ENCODE peak calls at places on chromosome 14, in ten cellular contexts. P is GM03348; Z is heart right ventricle; R is CD4-positive, alpha-beta memory T cell; D is osteocyte; W is brain microvascular endothelial cell; J is left colon; L is adipocyte; O is glutamatergic neuron; M is endothelial cell. T is an unnamed sample.

GRCh38 chr14:62130441-62130840 is 368.2 kb downstream of the SNAPC1 start:
- DNase-seq in M (no peak), P (no peak), J (no peak), R (no peak), O (no peak), W (no peak), D (no peak), Z (no peak), L (no peak), T (no peak)

GRCh38 chr14:64659366-64659765 is 44.9 kb upstream of the PLEKHG3 start:
- DNase-seq in W (no peak), Z (no peak), L (peak), P (peak), O (no peak), R (no peak), J (no peak), M (no peak), D (no peak), T (no peak)

GRCh38 chr14:79856357-79856756 is 354.9 kb downstream of the DIO2 start:
- DNase-seq in Z (no peak), M (no peak), O (no peak), J (no peak), R (no peak), D (no peak), L (no peak), W (peak), P (peak), T (no peak)

GRCh38 chr14:90023176-90023896 is 38.5 kb upstream of the KCNK13 start:
- DNase-seq in P (no peak), J (no peak), W (no peak), Z (no peak), M (no peak), L (no peak), R (no peak), O (no peak), D (no peak), T (peak)

GRCh38 chr14:70317969-70318634 is 41.4 kb downstream of the COX16 start:
- DNase-seq in D (no peak), W (peak), M (peak), L (peak), R (no peak), P (peak), Z (peak), J (peak), O (no peak), T (no peak)

GRCh38 chr14:68789798-68790655 is 2.8 kb downstream of the ZFP36L1 start:
- DNase-seq in L (peak), M (no peak), O (peak), J (no peak), R (no peak), P (no peak), W (no peak), Z (no peak), D (no peak), T (no peak)

GRCh38 chr14:58732387-58732786 is 94.6 kb downstream of the DACT1 start:
- DNase-seq in L (no peak), J (no peak), Z (no peak), D (no peak), R (no peak), O (no peak), W (no peak), P (no peak), M (no peak), T (no peak)

GRCh38 chr14:74649673-74650072 is 37.6 kb upstream of the LTBP2 start:
- DNase-seq in J (no peak), L (no peak), O (no peak), M (no peak), R (no peak), P (peak), W (no peak), Z (no peak), D (no peak), T (no peak)

GRCh38 chr14:92846162-92846897 is 52.2 kb downstream of the GOLGA5 start:
- DNase-seq in J (no peak), Z (no peak), M (no peak), O (no peak), R (no peak), W (peak), P (peak), D (no peak), L (peak), T (no peak)

GRCh38 chr14:25048170-25049126 is 1.5 kb downstream of the STXBP6 start:
- DNase-seq in P (peak), J (no peak), R (no peak), O (no peak), W (no peak), M (no peak), L (peak), D (no peak), Z (peak), T (no peak)

GRCh38 chr14:42090122-42090521 is 483.4 kb downstream of the LRFN5 start:
- DNase-seq in Z (no peak), M (no peak), D (no peak), L (no peak), W (no peak), J (no peak), O (no peak), P (no peak), R (no peak), T (no peak)

GRCh38 chr14:45785240-45785639 is 532.2 kb upstream of the MIS18BP1 start:
- DNase-seq in J (peak), M (no peak), R (no peak), W (no peak), Z (no peak), P (no peak), O (no peak), L (no peak), D (no peak), T (no peak)

GRCh38 chr14:21514341-21514740 is 3.2 kb upstream of the METTL3 start:
- DNase-seq in M (no peak), O (no peak), Z (no peak), P (no peak), R (no peak), D (no peak), W (no peak), L (no peak), J (no peak), T (no peak)

GRCh38 chr14:76500480-76500879 is 124.5 kb downstream of the ESRRB start:
- DNase-seq in O (no peak), Z (no peak), W (no peak), J (no peak), D (no peak), P (peak), R (no peak), L (no peak), M (no peak), T (no peak)

GRCh38 chr14:71486274-71486673 is 446.0 kb upstream of the RGS6 start:
- DNase-seq in R (no peak), O (no peak), M (no peak), J (no peak), Z (no peak), P (no peak), D (no peak), L (no peak), W (no peak), T (no peak)

GRCh38 chr14:59394268-59394667 is 70.9 kb downstream of the GPR135 start:
- DNase-seq in J (no peak), R (no peak), L (no peak), W (no peak), P (no peak), D (no peak), M (no peak), Z (no peak), O (no peak), T (no peak)

GRCh38 chr14:100488057-100488456 is 99.2 kb downstream of the BEGAIN start:
- DNase-seq in R (no peak), O (no peak), M (no peak), L (no peak), D (no peak), Z (no peak), P (no peak), J (no peak), W (no peak), T (peak)

GRCh38 chr14:34693228-34693939 is 21.0 kb downstream of the CFL2 start:
- DNase-seq in W (no peak), J (peak), O (peak), R (no peak), P (no peak), Z (no peak), L (no peak), M (no peak), D (peak), T (no peak)

GRCh38 chr14:89386214-89386886 is 30.7 kb downstream of the FOXN3 start:
- DNase-seq in P (no peak), O (peak), L (no peak), Z (no peak), R (no peak), J (no peak), D (no peak), M (no peak), W (peak), T (no peak)

GRCh38 chr14:99226687-99227086 is 45.3 kb downstream of the BCL11B start:
- DNase-seq in P (no peak), D (no peak), W (no peak), M (no peak), R (no peak), L (no peak), J (no peak), Z (no peak), O (no peak), T (no peak)

GRCh38 chr14:77270361-77271112 is 469 bp downstream of the NGB start:
- DNase-seq in O (peak), Z (no peak), D (no peak), M (no peak), R (no peak), P (no peak), L (no peak), W (no peak), J (no peak), T (no peak)

T was measured in esophagus muscularis mucosa.